ENCODE peak calls at places on chromosomes 6 and 20, in eight cellular contexts. One of them, this sample, is unnamed.

GRCh38 chr6:136920858-136921520 is 1.1 kb upstream of the SLC35D3 start:
- DNase-seq in brain microvascular endothelial cell: no peak
- DNase-seq in left lung: no peak
- DNase-seq in PC-3: no peak
- DNase-seq in CD4-positive, alpha-beta T cell: no peak
- DNase-seq in WTC11: peak; percentile 17
- DNase-seq in endothelial cell: peak; percentile 10
- DNase-seq in activated B cell treated with CpG ODN at 0.5 μM for 24 hours: no peak
- DNase-seq in this sample: peak; percentile 26

GRCh38 chr6:125111219-125111983 is 42.2 kb upstream of the TPD52L1 start:
- DNase-seq in brain microvascular endothelial cell: no peak
- DNase-seq in left lung: no peak
- DNase-seq in PC-3: no peak
- DNase-seq in CD4-positive, alpha-beta T cell: no peak
- DNase-seq in WTC11: no peak
- DNase-seq in endothelial cell: no peak
- DNase-seq in activated B cell treated with CpG ODN at 0.5 μM for 24 hours: no peak
- DNase-seq in this sample: no peak

GRCh38 chr6:131039345-131039680 is 23.7 kb downstream of the EPB41L2 start:
- DNase-seq in brain microvascular endothelial cell: no peak
- DNase-seq in left lung: no peak
- DNase-seq in PC-3: no peak
- DNase-seq in CD4-positive, alpha-beta T cell: no peak
- DNase-seq in WTC11: no peak
- DNase-seq in endothelial cell: no peak
- DNase-seq in activated B cell treated with CpG ODN at 0.5 μM for 24 hours: no peak
- DNase-seq in this sample: no peak

GRCh38 chr6:100774681-100775080 is 106.4 kb downstream of the ASCC3 start:
- DNase-seq in brain microvascular endothelial cell: no peak
- DNase-seq in left lung: no peak
- DNase-seq in PC-3: peak; percentile 3
- DNase-seq in CD4-positive, alpha-beta T cell: no peak
- DNase-seq in WTC11: no peak
- DNase-seq in endothelial cell: no peak
- DNase-seq in activated B cell treated with CpG ODN at 0.5 μM for 24 hours: no peak
- DNase-seq in this sample: no peak

GRCh38 chr20:39081255-39081654 is 119.1 kb downstream of the DHX35 start:
- DNase-seq in brain microvascular endothelial cell: peak; percentile 79
- DNase-seq in left lung: peak; percentile 69
- DNase-seq in PC-3: peak; percentile 90
- DNase-seq in CD4-positive, alpha-beta T cell: peak; percentile 79
- DNase-seq in WTC11: peak; percentile 89
- DNase-seq in endothelial cell: peak; percentile 90
- DNase-seq in activated B cell treated with CpG ODN at 0.5 μM for 24 hours: peak; percentile 64
- DNase-seq in this sample: peak; percentile 93

GRCh38 chr20:47284373-47284772 is 72.1 kb downstream of the ZMYND8 start:
- DNase-seq in brain microvascular endothelial cell: no peak
- DNase-seq in left lung: no peak
- DNase-seq in PC-3: no peak
- DNase-seq in CD4-positive, alpha-beta T cell: no peak
- DNase-seq in WTC11: no peak
- DNase-seq in endothelial cell: no peak
- DNase-seq in activated B cell treated with CpG ODN at 0.5 μM for 24 hours: no peak
- DNase-seq in this sample: no peak

GRCh38 chr6:26186652-26187051 is 99.4 kb downstream of the HFE start:
- DNase-seq in brain microvascular endothelial cell: no peak
- DNase-seq in left lung: no peak
- DNase-seq in PC-3: no peak
- DNase-seq in CD4-positive, alpha-beta T cell: no peak
- DNase-seq in WTC11: no peak
- DNase-seq in endothelial cell: no peak
- DNase-seq in activated B cell treated with CpG ODN at 0.5 μM for 24 hours: no peak
- DNase-seq in this sample: no peak

GRCh38 chr20:62365814-62366369 is 1.2 kb downstream of the LAMA5 start:
- DNase-seq in brain microvascular endothelial cell: no peak
- DNase-seq in left lung: no peak
- DNase-seq in PC-3: peak; percentile 91
- DNase-seq in CD4-positive, alpha-beta T cell: no peak
- DNase-seq in WTC11: peak; percentile 67
- DNase-seq in endothelial cell: no peak
- DNase-seq in activated B cell treated with CpG ODN at 0.5 μM for 24 hours: no peak
- DNase-seq in this sample: peak; percentile 44

GRCh38 chr6:30447237-30447636 is 42.1 kb upstream of the HLA-E start:
- DNase-seq in brain microvascular endothelial cell: peak; percentile 7
- DNase-seq in left lung: no peak
- DNase-seq in PC-3: peak; percentile 67
- DNase-seq in CD4-positive, alpha-beta T cell: no peak
- DNase-seq in WTC11: peak; percentile 75
- DNase-seq in endothelial cell: peak; percentile 75
- DNase-seq in activated B cell treated with CpG ODN at 0.5 μM for 24 hours: no peak
- DNase-seq in this sample: peak; percentile 54

GRCh38 chr6:150345786-150346185 is 23.0 kb upstream of the IYD start:
- DNase-seq in brain microvascular endothelial cell: no peak
- DNase-seq in left lung: no peak
- DNase-seq in PC-3: peak; percentile 71
- DNase-seq in CD4-positive, alpha-beta T cell: no peak
- DNase-seq in WTC11: no peak
- DNase-seq in endothelial cell: no peak
- DNase-seq in activated B cell treated with CpG ODN at 0.5 μM for 24 hours: no peak
- DNase-seq in this sample: no peak

GRCh38 chr6:96570053-96570452 is 7.1 kb downstream of the FHL5 start:
- DNase-seq in brain microvascular endothelial cell: no peak
- DNase-seq in left lung: no peak
- DNase-seq in PC-3: no peak
- DNase-seq in CD4-positive, alpha-beta T cell: no peak
- DNase-seq in WTC11: no peak
- DNase-seq in endothelial cell: no peak
- DNase-seq in activated B cell treated with CpG ODN at 0.5 μM for 24 hours: no peak
- DNase-seq in this sample: no peak

GRCh38 chr6:5979650-5980427 is 26.9 kb downstream of the NRN1 start:
- DNase-seq in brain microvascular endothelial cell: no peak
- DNase-seq in left lung: no peak
- DNase-seq in PC-3: no peak
- DNase-seq in CD4-positive, alpha-beta T cell: no peak
- DNase-seq in WTC11: no peak
- DNase-seq in endothelial cell: no peak
- DNase-seq in activated B cell treated with CpG ODN at 0.5 μM for 24 hours: no peak
- DNase-seq in this sample: no peak

GRCh38 chr6:55669133-55669532 is 90.1 kb upstream of the HMGCLL1 start:
- DNase-seq in brain microvascular endothelial cell: no peak
- DNase-seq in left lung: no peak
- DNase-seq in PC-3: no peak
- DNase-seq in CD4-positive, alpha-beta T cell: no peak
- DNase-seq in WTC11: no peak
- DNase-seq in endothelial cell: no peak
- DNase-seq in activated B cell treated with CpG ODN at 0.5 μM for 24 hours: no peak
- DNase-seq in this sample: no peak

GRCh38 chr6:170039156-170040114 is 251.4 kb downstream of the DLL1 start:
- DNase-seq in brain microvascular endothelial cell: no peak
- DNase-seq in left lung: peak; percentile 28
- DNase-seq in PC-3: no peak
- DNase-seq in CD4-positive, alpha-beta T cell: no peak
- DNase-seq in WTC11: no peak
- DNase-seq in endothelial cell: no peak
- DNase-seq in activated B cell treated with CpG ODN at 0.5 μM for 24 hours: no peak
- DNase-seq in this sample: peak; percentile 5

GRCh38 chr6:148107911-148108310 is 234.7 kb upstream of the SASH1 start:
- DNase-seq in brain microvascular endothelial cell: no peak
- DNase-seq in left lung: no peak
- DNase-seq in PC-3: no peak
- DNase-seq in CD4-positive, alpha-beta T cell: no peak
- DNase-seq in WTC11: no peak
- DNase-seq in endothelial cell: no peak
- DNase-seq in activated B cell treated with CpG ODN at 0.5 μM for 24 hours: no peak
- DNase-seq in this sample: no peak

GRCh38 chr6:157689875-157690274 is 133.2 kb upstream of the SNX9 start:
- DNase-seq in brain microvascular endothelial cell: no peak
- DNase-seq in left lung: no peak
- DNase-seq in PC-3: no peak
- DNase-seq in CD4-positive, alpha-beta T cell: no peak
- DNase-seq in WTC11: no peak
- DNase-seq in endothelial cell: no peak
- DNase-seq in activated B cell treated with CpG ODN at 0.5 μM for 24 hours: no peak
- DNase-seq in this sample: no peak

DNA sequence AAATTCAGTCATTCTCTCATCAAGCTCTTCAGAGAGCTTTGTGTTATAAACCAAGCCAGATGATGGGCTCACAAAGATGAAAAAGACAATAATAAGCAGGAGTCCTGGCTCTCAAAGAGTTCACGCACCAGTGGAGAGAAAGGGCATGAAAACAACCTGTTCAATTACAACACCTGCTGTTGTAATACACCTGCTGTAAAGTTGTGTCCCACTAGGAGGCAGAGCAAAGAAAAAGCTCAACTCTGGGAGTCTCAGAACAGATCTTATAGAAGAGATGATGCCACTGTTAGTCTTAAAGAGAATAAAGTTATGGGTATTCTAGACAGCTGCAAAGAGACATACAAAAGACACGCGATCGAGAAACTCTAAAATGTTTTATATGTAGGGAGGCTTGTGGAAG is 100.6 kb downstream of the DCDC2 start:
- DNase-seq in brain microvascular endothelial cell: no peak
- DNase-seq in left lung: no peak
- DNase-seq in PC-3: peak; percentile 30
- DNase-seq in CD4-positive, alpha-beta T cell: no peak
- DNase-seq in WTC11: no peak
- DNase-seq in endothelial cell: no peak
- DNase-seq in activated B cell treated with CpG ODN at 0.5 μM for 24 hours: no peak
- DNase-seq in this sample: no peak
- TF ChIP-seq CTCF in brain microvascular endothelial cell: no peak
- TF ChIP-seq CTCF in left lung: no peak
- TF ChIP-seq CTCF in PC-3: peak; percentile 51
- TF ChIP-seq CTCF in CD4-positive, alpha-beta T cell: no peak
- TF ChIP-seq CTCF in WTC11: no peak
- TF ChIP-seq CTCF in endothelial cell: peak; percentile 12
- TF ChIP-seq CTCF in activated B cell treated with CpG ODN at 0.5 μM for 24 hours: no peak
- TF ChIP-seq CTCF in this sample: no peak

DNA sequence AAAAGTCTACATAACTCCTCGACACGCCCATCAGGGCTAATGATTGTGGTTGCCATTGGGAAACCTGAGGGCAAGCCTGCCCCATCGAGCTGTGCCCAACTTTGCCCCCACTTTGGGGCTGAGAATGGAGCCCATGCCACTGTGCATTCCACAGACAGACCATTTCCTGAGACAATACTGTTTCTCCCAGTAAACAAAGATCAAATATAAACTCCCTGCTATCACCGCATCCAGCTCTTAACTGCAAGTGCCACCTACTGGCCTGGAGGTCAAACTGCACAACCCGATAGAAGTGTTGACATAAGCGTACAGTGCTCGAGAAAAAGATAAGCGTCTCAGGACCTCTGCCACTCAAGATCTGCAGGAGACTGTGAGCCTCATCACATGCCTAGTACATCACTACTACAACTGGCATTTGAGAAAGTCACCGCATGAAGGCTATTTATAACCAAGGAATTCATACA is 4.7 kb upstream of the DEFB126 start:
- DNase-seq in brain microvascular endothelial cell: no peak
- DNase-seq in left lung: no peak
- DNase-seq in PC-3: peak; percentile 32
- DNase-seq in CD4-positive, alpha-beta T cell: no peak
- DNase-seq in WTC11: peak; percentile 23
- DNase-seq in endothelial cell: no peak
- DNase-seq in activated B cell treated with CpG ODN at 0.5 μM for 24 hours: no peak
- DNase-seq in this sample: no peak
- TF ChIP-seq CTCF in brain microvascular endothelial cell: peak; percentile 29
- TF ChIP-seq CTCF in left lung: no peak
- TF ChIP-seq CTCF in PC-3: peak; percentile 74
- TF ChIP-seq CTCF in CD4-positive, alpha-beta T cell: no peak
- TF ChIP-seq CTCF in WTC11: peak; percentile 58
- TF ChIP-seq CTCF in endothelial cell: peak; percentile 44
- TF ChIP-seq CTCF in activated B cell treated with CpG ODN at 0.5 μM for 24 hours: no peak
- TF ChIP-seq CTCF in this sample: peak; percentile 25

GRCh38 chr6:161101517-161101916 is 109.9 kb downstream of the MAP3K4 start:
- DNase-seq in brain microvascular endothelial cell: no peak
- DNase-seq in left lung: no peak
- DNase-seq in PC-3: no peak
- DNase-seq in CD4-positive, alpha-beta T cell: no peak
- DNase-seq in WTC11: peak; percentile 25
- DNase-seq in endothelial cell: peak; percentile 41
- DNase-seq in activated B cell treated with CpG ODN at 0.5 μM for 24 hours: no peak
- DNase-seq in this sample: peak; percentile 46
- TF ChIP-seq CTCF in brain microvascular endothelial cell: peak; percentile 55
- TF ChIP-seq CTCF in left lung: no peak
- TF ChIP-seq CTCF in PC-3: peak; percentile 37
- TF ChIP-seq CTCF in CD4-positive, alpha-beta T cell: no peak
- TF ChIP-seq CTCF in WTC11: no peak
- TF ChIP-seq CTCF in endothelial cell: no peak
- TF ChIP-seq CTCF in activated B cell treated with CpG ODN at 0.5 μM for 24 hours: no peak
- TF ChIP-seq CTCF in this sample: no peak

DNA sequence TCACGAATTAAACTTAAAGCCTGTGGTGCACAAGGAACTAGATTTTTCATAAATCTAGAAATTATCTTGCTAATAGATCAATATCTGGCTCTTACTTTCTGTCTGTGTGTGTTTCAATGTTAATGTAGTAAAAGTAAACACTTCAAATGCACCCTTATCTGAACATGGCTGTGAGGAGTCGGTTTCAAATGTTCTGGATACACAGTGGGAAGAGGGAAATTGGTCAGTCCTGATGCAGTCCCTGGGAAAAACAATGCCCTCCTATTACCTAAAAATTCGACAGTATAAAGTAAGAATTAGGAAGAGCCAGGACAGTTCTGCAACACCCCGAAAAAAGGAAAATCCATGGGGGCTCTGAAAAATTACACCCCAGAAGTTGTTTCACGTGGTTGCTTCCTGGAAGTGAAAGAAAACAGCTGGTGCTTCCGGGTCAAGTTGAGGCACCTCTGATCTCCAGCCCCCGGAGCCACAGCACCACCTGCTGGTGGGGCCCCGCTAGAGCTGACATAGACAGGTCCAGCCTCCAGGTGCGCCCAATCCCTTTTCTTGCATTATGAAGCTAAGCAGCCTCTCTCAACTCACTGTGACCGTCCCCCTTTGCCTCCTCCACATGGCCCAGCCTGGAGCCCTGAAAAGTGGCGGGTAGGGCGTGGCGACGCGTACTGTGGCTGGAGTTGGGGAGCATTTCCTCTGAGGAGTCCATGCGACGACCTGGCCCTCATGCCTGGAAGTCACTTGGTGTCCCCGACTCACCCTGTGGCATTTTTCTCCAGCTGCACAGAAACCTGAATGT is 8.3 kb downstream of the SEMG2 start:
- DNase-seq in brain microvascular endothelial cell: no peak
- DNase-seq in left lung: peak; percentile 42
- DNase-seq in PC-3: peak; percentile 91
- DNase-seq in CD4-positive, alpha-beta T cell: peak; percentile 7
- DNase-seq in WTC11: peak; percentile 90
- DNase-seq in endothelial cell: peak; percentile 17
- DNase-seq in activated B cell treated with CpG ODN at 0.5 μM for 24 hours: no peak
- DNase-seq in this sample: no peak
- TF ChIP-seq CTCF in brain microvascular endothelial cell: peak; percentile 71
- TF ChIP-seq CTCF in left lung: peak; percentile 60
- TF ChIP-seq CTCF in PC-3: peak; percentile 97
- TF ChIP-seq CTCF in CD4-positive, alpha-beta T cell: no peak
- TF ChIP-seq CTCF in WTC11: peak; percentile 85
- TF ChIP-seq CTCF in endothelial cell: peak; percentile 54
- TF ChIP-seq CTCF in activated B cell treated with CpG ODN at 0.5 μM for 24 hours: no peak
- TF ChIP-seq CTCF in this sample: no peak

GRCh38 chr6:143176090-143177021 is 115.7 kb downstream of the AIG1 start:
- DNase-seq in brain microvascular endothelial cell: peak; percentile 97
- DNase-seq in left lung: no peak
- DNase-seq in PC-3: peak; percentile 3
- DNase-seq in CD4-positive, alpha-beta T cell: no peak
- DNase-seq in WTC11: peak; percentile 42
- DNase-seq in endothelial cell: no peak
- DNase-seq in activated B cell treated with CpG ODN at 0.5 μM for 24 hours: no peak
- DNase-seq in this sample: peak; percentile 32
- TF ChIP-seq CTCF in brain microvascular endothelial cell: peak; percentile 60
- TF ChIP-seq CTCF in left lung: no peak
- TF ChIP-seq CTCF in PC-3: peak; percentile 51
- TF ChIP-seq CTCF in CD4-positive, alpha-beta T cell: no peak
- TF ChIP-seq CTCF in WTC11: no peak
- TF ChIP-seq CTCF in endothelial cell: peak; percentile 14
- TF ChIP-seq CTCF in activated B cell treated with CpG ODN at 0.5 μM for 24 hours: no peak
- TF ChIP-seq CTCF in this sample: no peak

This sample was measured in glutamatergic neuron.